ENCODE peak calls at places on chromosomes 12 and 14, in eight cellular contexts. One of them, this sample, is unnamed.
A peak's percentile ranks its signal among the peaks of the same experiment; 100 is the strongest.

GRCh38 chr12:462936-463705 is 3.4 kb downstream of the B4GALNT3 start:
- DNase-seq in PC-9: peak; percentile 86
- DNase-seq in GM10248: no peak
- DNase-seq in WTC11: no peak
- DNase-seq in AG04450: no peak
- DNase-seq in cardiac muscle cell: no peak
- DNase-seq in HFF-Myc: no peak
- DNase-seq in tibial artery: no peak
- DNase-seq in this sample: no peak

GRCh38 chr12:108333898-108334699 is 5.0 kb downstream of the CMKLR1 start:
- DNase-seq in PC-9: no peak
- DNase-seq in GM10248: peak; percentile 60
- DNase-seq in WTC11: no peak
- DNase-seq in AG04450: no peak
- DNase-seq in cardiac muscle cell: no peak
- DNase-seq in HFF-Myc: peak; percentile 5
- DNase-seq in tibial artery: peak; percentile 63
- DNase-seq in this sample: no peak

GRCh38 chr12:47905313-47905730 is 528 bp upstream of the VDR start:
- DNase-seq in PC-9: no peak
- DNase-seq in GM10248: peak; percentile 57
- DNase-seq in WTC11: peak; percentile 82
- DNase-seq in AG04450: no peak
- DNase-seq in cardiac muscle cell: peak; percentile 60
- DNase-seq in HFF-Myc: no peak
- DNase-seq in tibial artery: peak; percentile 78
- DNase-seq in this sample: no peak

GRCh38 chr14:50425816-50426215 is 29.1 kb upstream of the CDKL1 start:
- DNase-seq in PC-9: no peak
- DNase-seq in GM10248: no peak
- DNase-seq in WTC11: no peak
- DNase-seq in AG04450: peak; percentile 7
- DNase-seq in cardiac muscle cell: no peak
- DNase-seq in HFF-Myc: no peak
- DNase-seq in tibial artery: no peak
- DNase-seq in this sample: no peak

GRCh38 chr14:103281496-103282231 is 52.4 kb upstream of the EIF5 start:
- DNase-seq in PC-9: peak; percentile 77
- DNase-seq in GM10248: no peak
- DNase-seq in WTC11: peak; percentile 59
- DNase-seq in AG04450: no peak
- DNase-seq in cardiac muscle cell: peak; percentile 74
- DNase-seq in HFF-Myc: no peak
- DNase-seq in tibial artery: no peak
- DNase-seq in this sample: no peak

GRCh38 chr14:72662213-72662612 is 231.7 kb downstream of the DPF3 start:
- DNase-seq in PC-9: no peak
- DNase-seq in GM10248: no peak
- DNase-seq in WTC11: no peak
- DNase-seq in AG04450: no peak
- DNase-seq in cardiac muscle cell: no peak
- DNase-seq in HFF-Myc: no peak
- DNase-seq in tibial artery: no peak
- DNase-seq in this sample: no peak

GRCh38 chr14:81400202-81400678 is at the start of gene STON2:
- DNase-seq in PC-9: peak; percentile 91
- DNase-seq in GM10248: no peak
- DNase-seq in WTC11: no peak
- DNase-seq in AG04450: no peak
- DNase-seq in cardiac muscle cell: no peak
- DNase-seq in HFF-Myc: no peak
- DNase-seq in tibial artery: no peak
- DNase-seq in this sample: peak; percentile 83

GRCh38 chr14:49505026-49505766 is 81.0 kb downstream of the RPS29 start:
- DNase-seq in PC-9: peak; percentile 99
- DNase-seq in GM10248: no peak
- DNase-seq in WTC11: no peak
- DNase-seq in AG04450: no peak
- DNase-seq in cardiac muscle cell: no peak
- DNase-seq in HFF-Myc: no peak
- DNase-seq in tibial artery: no peak
- DNase-seq in this sample: no peak

GRCh38 chr14:97329701-97330100 is 532.5 kb downstream of the VRK1 start:
- DNase-seq in PC-9: no peak
- DNase-seq in GM10248: no peak
- DNase-seq in WTC11: no peak
- DNase-seq in AG04450: no peak
- DNase-seq in cardiac muscle cell: no peak
- DNase-seq in HFF-Myc: no peak
- DNase-seq in tibial artery: no peak
- DNase-seq in this sample: no peak

GRCh38 chr12:51341259-51342007 is 5.0 kb downstream of the CELA1 start:
- DNase-seq in PC-9: peak; percentile 52
- DNase-seq in GM10248: peak; percentile 73
- DNase-seq in WTC11: peak; percentile 75
- DNase-seq in AG04450: peak; percentile 26
- DNase-seq in cardiac muscle cell: peak; percentile 83
- DNase-seq in HFF-Myc: no peak
- DNase-seq in tibial artery: peak; percentile 73
- DNase-seq in this sample: no peak

GRCh38 chr12:126734738-126735137 is 1532.2 kb upstream of the TMEM132C start:
- DNase-seq in PC-9: no peak
- DNase-seq in GM10248: no peak
- DNase-seq in WTC11: no peak
- DNase-seq in AG04450: no peak
- DNase-seq in cardiac muscle cell: no peak
- DNase-seq in HFF-Myc: no peak
- DNase-seq in tibial artery: no peak
- DNase-seq in this sample: no peak

GRCh38 chr12:23028158-23028802 is 403.3 kb downstream of the ETNK1 start:
- DNase-seq in PC-9: no peak
- DNase-seq in GM10248: no peak
- DNase-seq in WTC11: no peak
- DNase-seq in AG04450: no peak
- DNase-seq in cardiac muscle cell: no peak
- DNase-seq in HFF-Myc: no peak
- DNase-seq in tibial artery: no peak
- DNase-seq in this sample: no peak

GRCh38 chr12:27345376-27345775 is 12.7 kb downstream of the BMAL2 start:
- DNase-seq in PC-9: no peak
- DNase-seq in GM10248: no peak
- DNase-seq in WTC11: no peak
- DNase-seq in AG04450: no peak
- DNase-seq in cardiac muscle cell: no peak
- DNase-seq in HFF-Myc: no peak
- DNase-seq in tibial artery: no peak
- DNase-seq in this sample: no peak

GRCh38 chr12:4540633-4541032 is 1.9 kb downstream of the RAD51AP1 start:
- DNase-seq in PC-9: no peak
- DNase-seq in GM10248: no peak
- DNase-seq in WTC11: no peak
- DNase-seq in AG04450: no peak
- DNase-seq in cardiac muscle cell: no peak
- DNase-seq in HFF-Myc: no peak
- DNase-seq in tibial artery: no peak
- DNase-seq in this sample: no peak

GRCh38 chr14:50669441-50669986 is 1.4 kb upstream of the SAV1 start:
- DNase-seq in PC-9: no peak
- DNase-seq in GM10248: no peak
- DNase-seq in WTC11: no peak
- DNase-seq in AG04450: no peak
- DNase-seq in cardiac muscle cell: no peak
- DNase-seq in HFF-Myc: no peak
- DNase-seq in tibial artery: no peak
- DNase-seq in this sample: no peak

GRCh38 chr12:81257952-81258551 is 180.2 kb downstream of the ACSS3 start:
- DNase-seq in PC-9: peak; percentile 40
- DNase-seq in GM10248: no peak
- DNase-seq in WTC11: no peak
- DNase-seq in AG04450: peak; percentile 8
- DNase-seq in cardiac muscle cell: peak; percentile 32
- DNase-seq in HFF-Myc: peak; percentile 20
- DNase-seq in tibial artery: no peak
- DNase-seq in this sample: no peak

GRCh38 chr12:124565071-124565491 is 2.3 kb downstream of the NCOR2 start:
- DNase-seq in PC-9: no peak
- DNase-seq in GM10248: no peak
- DNase-seq in WTC11: no peak
- DNase-seq in AG04450: no peak
- DNase-seq in cardiac muscle cell: no peak
- DNase-seq in HFF-Myc: no peak
- DNase-seq in tibial artery: peak; percentile 83
- DNase-seq in this sample: no peak

GRCh38 chr14:69317780-69318179 is 57.8 kb downstream of the GALNT16 start:
- DNase-seq in PC-9: no peak
- DNase-seq in GM10248: peak; percentile 15
- DNase-seq in WTC11: no peak
- DNase-seq in AG04450: no peak
- DNase-seq in cardiac muscle cell: no peak
- DNase-seq in HFF-Myc: no peak
- DNase-seq in tibial artery: peak; percentile 64
- DNase-seq in this sample: peak; percentile 61

GRCh38 chr12:70246580-70246979 is 3.3 kb downstream of the CNOT2 start:
- DNase-seq in PC-9: no peak
- DNase-seq in GM10248: no peak
- DNase-seq in WTC11: no peak
- DNase-seq in AG04450: no peak
- DNase-seq in cardiac muscle cell: no peak
- DNase-seq in HFF-Myc: no peak
- DNase-seq in tibial artery: no peak
- DNase-seq in this sample: no peak

GRCh38 chr12:91406920-91407341 is 224.3 kb upstream of the DCN start:
- DNase-seq in PC-9: peak; percentile 87
- DNase-seq in GM10248: peak; percentile 8
- DNase-seq in WTC11: no peak
- DNase-seq in AG04450: no peak
- DNase-seq in cardiac muscle cell: no peak
- DNase-seq in HFF-Myc: peak; percentile 7
- DNase-seq in tibial artery: no peak
- DNase-seq in this sample: no peak
- TF ChIP-seq CTCF in PC-9: no peak
- TF ChIP-seq CTCF in GM10248: no peak
- TF ChIP-seq CTCF in WTC11: no peak
- TF ChIP-seq CTCF in AG04450: no peak
- TF ChIP-seq CTCF in cardiac muscle cell: no peak
- TF ChIP-seq CTCF in HFF-Myc: no peak
- TF ChIP-seq CTCF in tibial artery: no peak
- TF ChIP-seq CTCF in this sample: no peak

DNA sequence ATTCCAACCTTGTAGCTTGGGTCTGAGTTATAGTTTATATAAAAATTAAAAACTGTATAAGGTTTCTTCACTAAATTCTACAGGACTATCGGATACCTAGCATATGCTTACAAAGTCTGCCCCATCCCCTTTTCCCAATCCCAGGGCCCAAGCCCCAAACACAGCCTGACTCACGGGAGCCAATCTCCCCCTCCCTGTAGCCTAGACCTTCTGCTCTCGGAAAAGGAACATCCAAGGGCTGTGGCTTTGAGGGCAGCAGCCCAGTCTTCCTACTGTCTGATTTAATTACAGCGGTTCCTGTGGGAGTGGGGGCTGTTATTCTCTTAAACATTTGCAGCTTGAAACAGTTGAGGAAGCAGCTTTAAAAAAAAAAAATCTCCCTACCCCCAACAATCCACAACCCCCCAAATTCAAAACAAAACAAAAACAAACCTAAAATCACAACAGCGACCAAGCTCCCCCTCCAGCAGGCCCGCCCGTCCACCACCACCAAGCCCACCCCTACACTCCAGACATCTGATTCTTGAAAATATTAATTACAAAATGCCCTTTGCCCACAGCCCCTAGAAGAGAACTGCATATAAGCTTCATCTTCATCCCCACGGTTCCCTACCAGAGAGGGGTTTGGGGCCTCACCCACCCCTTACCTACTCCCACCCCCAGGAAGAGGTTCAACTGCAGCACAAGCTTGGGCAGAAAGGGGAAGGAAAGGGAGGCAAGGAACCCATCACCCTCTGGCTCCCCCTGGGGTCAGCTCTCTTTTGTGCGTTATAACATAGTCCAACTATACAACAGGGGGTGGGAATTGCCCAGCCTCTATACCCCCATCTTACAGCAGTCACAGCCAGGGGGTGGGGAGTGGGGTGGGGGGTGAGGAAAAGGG is 1.1 kb upstream of the PRKAG1 start:
- DNase-seq in PC-9: no peak
- DNase-seq in GM10248: peak; percentile 70
- DNase-seq in WTC11: peak; percentile 58
- DNase-seq in AG04450: no peak
- DNase-seq in cardiac muscle cell: peak; percentile 40
- DNase-seq in HFF-Myc: no peak
- DNase-seq in tibial artery: no peak
- DNase-seq in this sample: no peak
- TF ChIP-seq CTCF in PC-9: peak; percentile 52
- TF ChIP-seq CTCF in GM10248: peak; percentile 42
- TF ChIP-seq CTCF in WTC11: no peak
- TF ChIP-seq CTCF in AG04450: peak; percentile 49
- TF ChIP-seq CTCF in cardiac muscle cell: peak; percentile 34
- TF ChIP-seq CTCF in HFF-Myc: peak; percentile 28
- TF ChIP-seq CTCF in tibial artery: no peak
- TF ChIP-seq CTCF in this sample: peak; percentile 65

GRCh38 chr12:40745386-40745785 is 53.1 kb downstream of the CNTN1 start:
- DNase-seq in PC-9: no peak
- DNase-seq in GM10248: no peak
- DNase-seq in WTC11: no peak
- DNase-seq in AG04450: no peak
- DNase-seq in cardiac muscle cell: no peak
- DNase-seq in HFF-Myc: no peak
- DNase-seq in tibial artery: no peak
- DNase-seq in this sample: no peak
- TF ChIP-seq CTCF in PC-9: no peak
- TF ChIP-seq CTCF in GM10248: no peak
- TF ChIP-seq CTCF in WTC11: no peak
- TF ChIP-seq CTCF in AG04450: no peak
- TF ChIP-seq CTCF in cardiac muscle cell: no peak
- TF ChIP-seq CTCF in HFF-Myc: no peak
- TF ChIP-seq CTCF in tibial artery: no peak
- TF ChIP-seq CTCF in this sample: no peak

DNA sequence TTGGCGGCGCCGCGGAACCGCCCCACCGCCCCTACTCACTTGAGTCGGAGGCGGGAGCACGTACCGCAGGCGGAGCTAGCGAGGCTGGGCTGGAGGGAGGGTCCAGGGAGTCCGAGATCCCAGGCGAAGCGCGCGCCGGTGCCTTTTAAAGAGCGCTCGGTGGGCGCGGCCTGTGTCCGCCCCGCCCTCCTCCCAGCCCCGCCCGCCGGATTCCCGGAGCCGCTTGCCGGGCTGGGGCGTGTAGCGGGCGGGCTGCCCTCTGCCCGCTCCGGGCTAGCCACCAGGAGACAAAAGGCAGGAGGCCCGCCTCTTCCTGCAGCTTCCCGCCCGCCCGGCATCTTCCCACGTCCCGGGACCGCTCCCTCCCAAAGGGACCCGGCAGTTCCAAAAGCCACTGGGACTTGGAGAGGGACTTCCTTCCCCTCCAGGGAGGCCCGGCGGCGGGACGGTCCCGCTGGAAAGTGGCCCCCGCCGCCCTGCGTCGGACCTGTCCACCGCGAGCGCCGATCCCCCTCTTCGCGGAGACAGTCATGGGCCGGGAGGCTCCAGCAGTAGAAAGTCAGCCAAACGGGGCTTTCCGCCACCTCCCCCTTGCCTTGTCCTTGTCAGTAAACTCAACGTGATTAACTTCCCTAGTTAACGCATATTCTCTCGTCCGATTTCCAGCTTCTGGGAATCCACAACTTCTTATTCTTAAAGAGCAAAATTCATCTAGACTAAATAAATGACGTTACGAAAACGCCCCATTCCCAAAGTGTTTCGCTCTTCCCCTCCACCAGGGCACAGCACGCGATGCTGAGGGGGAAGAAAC is at the start of gene CSRP2:
- DNase-seq in PC-9: peak; percentile 57
- DNase-seq in GM10248: peak; percentile 89
- DNase-seq in WTC11: peak; percentile 95
- DNase-seq in AG04450: peak; percentile 73
- DNase-seq in cardiac muscle cell: peak; percentile 98
- DNase-seq in HFF-Myc: peak; percentile 41
- DNase-seq in tibial artery: peak; percentile 97
- DNase-seq in this sample: no peak
- TF ChIP-seq CTCF in PC-9: no peak
- TF ChIP-seq CTCF in GM10248: no peak
- TF ChIP-seq CTCF in WTC11: no peak
- TF ChIP-seq CTCF in AG04450: peak; percentile 43
- TF ChIP-seq CTCF in cardiac muscle cell: peak; percentile 36
- TF ChIP-seq CTCF in HFF-Myc: peak; percentile 16
- TF ChIP-seq CTCF in tibial artery: peak; percentile 55
- TF ChIP-seq CTCF in this sample: no peak

This sample was measured in CD14-positive monocyte.